ENCODE peak calls at places on chromosomes 1 and 21, in eight cellular contexts. T is fibroblast of lung, Q is GM23338, X is A549, Z is Caco-2, U is thoracic aorta, L is ascending aorta, R is left ventricle myocardium inferior. N is an unnamed sample.

GRCh38 chr1:6998267-6998666 is 213.0 kb downstream of the CAMTA1 start:
- DNase-seq in L (no peak), Z (peak; percentile 64), Q (peak; percentile 72), R (peak; percentile 29), T (no peak), X (peak; percentile 56), U (no peak), N (peak; percentile 57)

GRCh38 chr1:193283026-193283425 is 96.6 kb upstream of the B3GALT2 start:
- DNase-seq in R (no peak), Q (peak; percentile 50), X (no peak), T (peak; percentile 65), U (no peak), Z (no peak), L (no peak), N (no peak)

GRCh38 chr1:66330711-66331110 is 203.2 kb upstream of the SGIP1 start:
- DNase-seq in Z (no peak), U (no peak), R (no peak), T (peak; percentile 80), X (no peak), Q (no peak), L (no peak), N (no peak)

GRCh38 chr1:79380078-79380477 is 373.5 kb upstream of the ADGRL4 start:
- DNase-seq in U (no peak), R (no peak), L (no peak), X (peak; percentile 0), Q (peak; percentile 43), Z (no peak), T (no peak), N (no peak)

GRCh38 chr1:190353538-190354101 is 124.0 kb downstream of the BRINP3 start:
- DNase-seq in T (peak; percentile 16), Z (no peak), L (no peak), Q (no peak), R (no peak), X (no peak), U (no peak), N (no peak)

GRCh38 chr1:70458120-70458519 is 47.1 kb downstream of the CTH start:
- DNase-seq in X (no peak), R (no peak), Q (no peak), T (no peak), U (no peak), Z (no peak), L (no peak), N (no peak)

GRCh38 chr1:236417325-236417724 is 23.2 kb downstream of the EDARADD start:
- DNase-seq in Q (no peak), T (no peak), R (no peak), L (no peak), Z (no peak), X (no peak), U (no peak), N (no peak)

GRCh38 chr21:26954591-26955214 is 12.2 kb downstream of the ADAMTS5 start:
- DNase-seq in U (no peak), Z (no peak), Q (no peak), T (no peak), X (no peak), L (no peak), R (no peak), N (no peak)

GRCh38 chr1:21634481-21635137 is 34.5 kb downstream of the RAP1GAP start:
- DNase-seq in X (peak; percentile 43), R (no peak), U (no peak), Z (no peak), T (no peak), L (no peak), Q (no peak), N (peak; percentile 76)

GRCh38 chr1:118136511-118136937 is 48.5 kb downstream of the SPAG17 start:
- DNase-seq in X (no peak), Q (no peak), U (no peak), L (no peak), T (peak; percentile 88), R (no peak), Z (no peak), N (no peak)

GRCh38 chr1:2594641-2595131 is 8.1 kb downstream of the PRXL2B start:
- DNase-seq in U (no peak), T (no peak), X (no peak), L (peak; percentile 53), R (no peak), Z (no peak), Q (no peak), N (no peak)

GRCh38 chr1:183101081-183101480 is 77.9 kb downstream of the LAMC1 start:
- DNase-seq in L (no peak), X (no peak), T (peak; percentile 53), Q (no peak), R (no peak), Z (peak; percentile 42), U (no peak), N (no peak)

GRCh38 chr1:202361701-202362100 is 13.2 kb downstream of the PPP1R12B start:
- DNase-seq in U (no peak), L (no peak), R (no peak), T (no peak), Q (peak; percentile 67), X (no peak), Z (no peak), N (no peak)

GRCh38 chr1:174740248-174740990 is 259.3 kb upstream of the CACYBP start:
- DNase-seq in Z (no peak), Q (no peak), L (no peak), R (no peak), U (no peak), T (peak; percentile 8), X (no peak), N (no peak)

GRCh38 chr1:31111290-31111951 is 45.9 kb upstream of the PUM1 start:
- DNase-seq in U (no peak), X (peak; percentile 52), Z (peak; percentile 51), T (peak; percentile 64), L (no peak), Q (peak; percentile 77), R (peak; percentile 49), N (peak; percentile 66)

GRCh38 chr1:206637605-206638004 is 2.3 kb downstream of the DYRK3 start:
- DNase-seq in T (no peak), Q (no peak), L (no peak), X (no peak), R (no peak), U (no peak), Z (no peak), N (no peak)

GRCh38 chr1:212549503-212550017 is 59.0 kb upstream of the ATF3 start:
- DNase-seq in R (no peak), L (no peak), Q (peak; percentile 27), Z (no peak), U (no peak), X (no peak), T (no peak), N (no peak)

GRCh38 chr1:2356401-2356800 is 35.0 kb downstream of the MORN1 start:
- DNase-seq in Z (no peak), L (no peak), T (no peak), X (no peak), U (no peak), R (no peak), Q (no peak), N (no peak)

GRCh38 chr1:33111965-33112364 is 31.0 kb downstream of the AZIN2 start:
- DNase-seq in T (peak; percentile 22), U (no peak), Z (no peak), L (no peak), Q (no peak), R (no peak), X (peak; percentile 32), N (no peak)
- TF ChIP-seq CTCF in T (peak; percentile 60), U (no peak), Z (no peak), L (no peak), Q (peak; percentile 67), R (peak; percentile 31), X (peak; percentile 21), N (no peak)

GRCh38 chr1:162701286-162701685 is 69.0 kb downstream of the DDR2 start:
- DNase-seq in Q (no peak), T (no peak), U (no peak), Z (no peak), R (no peak), L (no peak), X (no peak), N (no peak)

GRCh38 chr1:162706003-162706402 is 73.7 kb downstream of the DDR2 start:
- DNase-seq in R (no peak), X (no peak), L (no peak), U (no peak), Q (no peak), T (no peak), Z (no peak), N (no peak)

GRCh38 chr1:162704673-162705424 is 72.6 kb downstream of the DDR2 start:
- DNase-seq in R (peak; percentile 41), Z (no peak), L (no peak), X (no peak), T (no peak), Q (no peak), U (no peak), N (no peak)

GRCh38 chr1:162702628-162703027 is 70.4 kb downstream of the DDR2 start:
- DNase-seq in Q (no peak), X (no peak), L (no peak), T (no peak), R (no peak), U (no peak), Z (no peak), N (no peak)

GRCh38 chr1:162703708-162704107 is 71.4 kb downstream of the DDR2 start:
- DNase-seq in X (no peak), L (peak; percentile 70), R (peak; percentile 42), T (no peak), Z (no peak), U (no peak), Q (no peak), N (no peak)
- H3K4me1 ChIP-seq in X (no peaks in the 10 kb centered on the region), L (no peaks in the 10 kb centered on the region), R (peaks cover 83% of the 10 kb centered on the region), T (peaks cover 11% of the 10 kb centered on the region), Z (no peaks in the 10 kb centered on the region), U (peaks cover 3% of the 10 kb centered on the region), Q (no peaks in the 10 kb centered on the region), N (no peaks in the 10 kb centered on the region)

GRCh38 chr1:101301446-101301845 is 64.6 kb downstream of the S1PR1 start:
- DNase-seq in L (no peak), T (no peak), U (no peak), R (no peak), Q (no peak), X (no peak), Z (no peak), N (no peak)
- H3K4me3 ChIP-seq in L (no peak overlapping the region), T (no peak overlapping the region), U (no peak overlapping the region), R (no peak overlapping the region), Q (no peak overlapping the region), X (no peak overlapping the region), Z (no peak overlapping the region), N (no peak overlapping the region)

GRCh38 chr1:14567056-14567455 is 31.4 kb upstream of the KAZN start:
- DNase-seq in L (no peak), Q (peak; percentile 69), U (no peak), X (peak; percentile 12), R (no peak), Z (no peak), T (no peak), N (no peak)
- TF ChIP-seq CTCF in L (no peak), Q (peak; percentile 81), U (no peak), X (peak; percentile 39), R (no peak), Z (no peak), T (no peak), N (no peak)